ENCODE peak calls at places on chromosome 22, in six cellular contexts. O is cardiac muscle cell, S is mammary epithelial cell, U is heart right ventricle, F is neural crest cell, Q is A172. L is an unnamed sample.

GRCh38 chr22:45321827-45322226 is 12.1 kb downstream of the FAM118A start:
- DNase-seq in F (no peak), Q (no peak), U (no peak), S (no peak), O (no peak), L (no peak)

GRCh38 chr22:43451651-43452050 is 39.8 kb downstream of the MPPED1 start:
- DNase-seq in Q (no peak), O (no peak), S (no peak), F (no peak), U (no peak), L (no peak)

GRCh38 chr22:47571616-47572015 is 809.2 kb downstream of the TBC1D22A start:
- DNase-seq in U (no peak), Q (no peak), F (no peak), O (no peak), S (no peak), L (no peak)

GRCh38 chr22:49609207-49609876 is 218.3 kb downstream of the BRD1 start:
- DNase-seq in Q (no peak), U (no peak), S (no peak), O (no peak), F (no peak), L (no peak)

GRCh38 chr22:50104149-50104548 is 14.3 kb downstream of the MOV10L1 start:
- DNase-seq in O (no peak), Q (no peak), U (no peak), S (no peak), F (no peak), L (no peak)

GRCh38 chr22:50325444-50326224 is 1.2 kb downstream of the DENND6B start:
- DNase-seq in F (no peak), O (no peak), U (no peak), Q (no peak), S (no peak), L (no peak)

GRCh38 chr22:25749420-25750169 is 7.6 kb downstream of the MYO18B start:
- DNase-seq in F (no peak), U (no peak), Q (no peak), O (no peak), S (no peak), L (no peak)

GRCh38 chr22:36923458-36923784 is 10.0 kb downstream of the CSF2RB start:
- DNase-seq in U (no peak), F (no peak), Q (no peak), O (no peak), S (no peak), L (no peak)

GRCh38 chr22:20199413-20199842 is 48.6 kb upstream of the CCDC188 start:
- DNase-seq in S (no peak), U (no peak), Q (no peak), O (no peak), F (no peak), L (no peak)

GRCh38 chr22:20674998-20675397 is 98.9 kb upstream of the SERPIND1 start:
- DNase-seq in F (no peak), O (no peak), Q (no peak), U (no peak), S (no peak), L (no peak)

GRCh38 chr22:37213218-37213855 is 1.1 kb upstream of the SSTR3 start:
- DNase-seq in U (no peak), Q (no peak), O (no peak), F (no peak), S (no peak), L (no peak)

GRCh38 chr22:41367039-41367679 is 14.6 kb upstream of the TEF start:
- DNase-seq in Q (peak), S (peak), F (peak), U (peak), O (peak), L (peak)

GRCh38 chr22:43390166-43390565 is 21.6 kb upstream of the MPPED1 start:
- DNase-seq in F (no peak), Q (no peak), S (no peak), U (no peak), O (no peak), L (no peak)

GRCh38 chr22:38067771-38068360 is 10.7 kb downstream of the PICK1 start:
- DNase-seq in O (no peak), S (no peak), F (no peak), Q (no peak), U (no peak), L (no peak)

GRCh38 chr22:44691796-44692661 is 10.0 kb upstream of the PRR5 start:
- DNase-seq in O (no peak), U (no peak), F (no peak), Q (no peak), S (no peak), L (no peak)